ENCODE peak calls at places on chromosomes 13 and 19, in ten cellular contexts. V is IMR-90, Z is testis, N is breast epithelium, J is tibial nerve, F is lower leg skin, Y is heart left ventricle, E is Peyer's patch, D is transverse colon, G is sigmoid colon. S is an unnamed sample.

GRCh38 chr19:33396701-33397535 is 23.4 kb downstream of the CEBPG start:
- DNase-seq in V (no peak), Z (no peak), N (peak; percentile 47), J (no peak), F (no peak), Y (no peak), E (peak; percentile 47), D (no peak), G (peak; percentile 64), S (no peak)

GRCh38 chr13:101018720-101019119 is 344.1 kb upstream of the TMTC4 start:
- DNase-seq in V (peak; percentile 71), Z (no peak), N (no peak), J (no peak), F (no peak), Y (no peak), E (no peak), D (no peak), G (no peak), S (no peak)

GRCh38 chr19:53034054-53034453 is 10.5 kb upstream of the ERVV-2 start:
- DNase-seq in V (no peak), Z (no peak), N (no peak), J (no peak), F (no peak), Y (no peak), E (no peak), D (no peak), G (no peak), S (no peak)

GRCh38 chr13:101711307-101712025 is 259.0 kb downstream of the ITGBL1 start:
- DNase-seq in V (no peak), Z (no peak), N (no peak), J (no peak), F (no peak), Y (no peak), E (no peak), D (no peak), G (no peak), S (no peak)

GRCh38 chr19:51501594-51502263 is at the start of gene SIGLEC12:
- DNase-seq in V (no peak), Z (peak; percentile 31), N (no peak), J (no peak), F (peak; percentile 23), Y (peak; percentile 24), E (no peak), D (peak; percentile 28), G (peak; percentile 67), S (no peak)

GRCh38 chr13:73464758-73465628 is 406.2 kb downstream of the KLF5 start:
- DNase-seq in V (no peak), Z (no peak), N (no peak), J (no peak), F (no peak), Y (no peak), E (no peak), D (peak; percentile 59), G (no peak), S (no peak)

GRCh38 chr13:110062077-110062776 is 244.7 kb downstream of the COL4A1 start:
- DNase-seq in V (peak; percentile 20), Z (no peak), N (no peak), J (no peak), F (no peak), Y (peak; percentile 38), E (no peak), D (no peak), G (no peak), S (no peak)

GRCh38 chr19:16605552-16605951 is 22.5 kb downstream of the MED26 start:
- DNase-seq in V (no peak), Z (no peak), N (no peak), J (no peak), F (no peak), Y (no peak), E (no peak), D (no peak), G (peak; percentile 78), S (no peak)

GRCh38 chr19:4556574-4557185 is 2.8 kb downstream of the SEMA6B start:
- DNase-seq in V (no peak), Z (peak; percentile 73), N (no peak), J (no peak), F (no peak), Y (no peak), E (no peak), D (peak; percentile 49), G (no peak), S (no peak)

GRCh38 chr13:110445183-110445582 is 116.3 kb downstream of the RAB20 start:
- DNase-seq in V (peak; percentile 77), Z (no peak), N (no peak), J (no peak), F (no peak), Y (no peak), E (no peak), D (no peak), G (no peak), S (no peak)

GRCh38 chr19:16244091-16244490 is 46.4 kb downstream of the AP1M1 start:
- DNase-seq in V (peak; percentile 80), Z (no peak), N (no peak), J (no peak), F (no peak), Y (no peak), E (no peak), D (no peak), G (no peak), S (no peak)

GRCh38 chr13:35727881-35728280 is 251.4 kb upstream of the MAB21L1 start:
- DNase-seq in V (no peak), Z (no peak), N (no peak), J (no peak), F (no peak), Y (no peak), E (no peak), D (no peak), G (no peak), S (no peak)

GRCh38 chr13:98970293-98970692 is 7.6 kb downstream of the DOCK9 start:
- DNase-seq in V (no peak), Z (no peak), N (no peak), J (no peak), F (no peak), Y (no peak), E (no peak), D (no peak), G (no peak), S (no peak)

DNA sequence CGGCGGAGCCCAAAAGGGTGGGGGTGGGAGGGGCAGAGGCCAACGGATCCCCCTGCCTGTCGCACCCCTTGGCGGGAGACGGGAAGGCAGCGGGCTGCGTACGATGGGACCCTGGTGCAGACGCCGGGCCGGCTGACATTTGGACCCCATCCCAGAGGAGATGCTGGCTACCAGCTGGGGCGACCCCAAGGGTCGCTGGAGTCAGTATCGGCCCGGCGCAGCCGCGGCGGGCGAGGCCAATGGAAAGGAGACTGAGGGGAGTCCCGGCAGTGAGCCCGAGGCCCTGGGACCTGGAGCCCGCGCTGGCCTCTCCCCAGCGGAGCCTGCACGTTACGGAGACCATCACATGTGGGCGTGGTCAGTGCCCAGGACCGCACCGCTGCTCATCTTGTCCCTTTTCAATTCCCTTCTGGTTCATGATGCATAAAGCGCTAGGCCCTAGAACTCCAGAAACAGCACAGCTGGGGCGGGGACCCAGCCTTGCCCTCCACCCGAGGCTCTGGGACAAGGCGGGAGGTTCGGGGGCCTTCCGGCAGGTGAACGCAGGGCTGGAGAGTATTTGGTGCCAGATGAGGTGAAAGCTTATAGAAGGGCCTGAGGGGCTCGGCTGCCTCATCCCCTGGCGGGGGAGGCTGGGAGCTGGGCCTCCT is 8.0 kb downstream of the C19orf25 start:
- DNase-seq in V (no peak), Z (no peak), N (no peak), J (no peak), F (no peak), Y (no peak), E (no peak), D (no peak), G (no peak), S (no peak)
- H3K4me3 ChIP-seq in V (no peak overlapping the region), Z (peak overlapping the region; percentile 39), N (peak overlapping the region; percentile 29), J (peak overlapping the region; percentile 50), F (no peak overlapping the region), Y (peak overlapping the region; percentile 66), E (peak overlapping the region; percentile 48), D (peak overlapping the region; percentile 23), G (peak overlapping the region; percentile 42), S (peak overlapping the region; percentile 34)

DNA sequence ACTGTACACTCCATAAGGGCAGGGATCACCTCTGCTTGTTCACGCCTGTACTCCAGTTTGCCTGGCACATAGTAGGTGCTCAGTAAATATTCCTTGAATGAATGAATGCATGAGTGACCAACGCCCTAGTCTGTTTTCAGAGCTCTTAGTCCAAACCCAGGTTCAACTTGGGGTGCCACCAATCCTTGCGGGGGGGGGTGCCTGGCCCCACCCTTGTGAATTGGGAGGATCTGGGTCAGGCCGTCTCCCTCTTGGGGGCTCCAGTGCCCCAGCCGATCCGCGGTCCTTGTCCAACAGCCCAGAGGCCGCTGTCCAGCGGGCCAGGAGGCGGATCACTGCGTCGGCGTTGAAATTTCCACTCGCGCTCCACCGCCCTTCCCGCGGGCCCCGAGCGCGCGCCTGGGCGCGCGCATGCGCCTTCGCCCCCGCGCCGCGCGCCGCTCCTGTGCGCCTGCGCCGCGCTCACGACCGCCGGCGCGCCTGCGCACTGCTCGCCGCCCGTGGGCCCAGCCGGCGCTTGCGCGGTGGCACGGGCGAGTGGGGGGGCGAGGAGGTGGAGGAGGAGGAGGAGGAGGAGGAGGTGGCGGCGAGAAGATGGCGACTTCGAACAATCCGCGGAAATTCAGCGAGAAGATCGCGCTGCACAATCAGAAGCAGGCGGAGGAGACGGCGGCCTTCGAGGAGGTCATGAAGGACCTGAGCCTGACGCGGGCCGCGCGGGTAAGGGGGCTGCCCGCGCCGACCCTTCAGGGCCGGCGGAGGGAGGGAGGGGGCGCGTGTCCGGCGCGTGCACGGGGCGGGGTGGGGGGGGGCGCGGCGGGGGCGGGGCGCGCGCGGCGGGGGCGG is at the start of gene CRTC1:
- DNase-seq in V (peak; percentile 79), Z (peak; percentile 82), N (peak; percentile 90), J (peak; percentile 73), F (peak; percentile 76), Y (peak; percentile 91), E (peak; percentile 93), D (peak; percentile 94), G (peak; percentile 94), S (peak; percentile 90)
- TF ChIP-seq POLR2A in V (peak; percentile 83), Z (peak; percentile 24), N (peak; percentile 15), J (peak; percentile 17), F (no peak), Y (peak; percentile 71), E (no peak), D (peak; percentile 60), G (peak; percentile 28), S (no peak)

GRCh38 chr19:13022859-13023636 is 27.8 kb downstream of the NFIX start:
- DNase-seq in V (peak; percentile 95), Z (peak; percentile 80), N (peak; percentile 91), J (peak; percentile 73), F (peak; percentile 91), Y (peak; percentile 90), E (peak; percentile 71), D (peak; percentile 76), G (peak; percentile 97), S (peak; percentile 68)
- H3K4me3 ChIP-seq in V (peak overlapping the region; percentile 55), Z (no peak overlapping the region), N (peak overlapping the region; percentile 41), J (peak overlapping the region; percentile 49), F (no peak overlapping the region), Y (peak overlapping the region; percentile 63), E (peak overlapping the region; percentile 22), D (peak overlapping the region; percentile 32), G (peak overlapping the region; percentile 47), S (peak overlapping the region; percentile 47)

DNA sequence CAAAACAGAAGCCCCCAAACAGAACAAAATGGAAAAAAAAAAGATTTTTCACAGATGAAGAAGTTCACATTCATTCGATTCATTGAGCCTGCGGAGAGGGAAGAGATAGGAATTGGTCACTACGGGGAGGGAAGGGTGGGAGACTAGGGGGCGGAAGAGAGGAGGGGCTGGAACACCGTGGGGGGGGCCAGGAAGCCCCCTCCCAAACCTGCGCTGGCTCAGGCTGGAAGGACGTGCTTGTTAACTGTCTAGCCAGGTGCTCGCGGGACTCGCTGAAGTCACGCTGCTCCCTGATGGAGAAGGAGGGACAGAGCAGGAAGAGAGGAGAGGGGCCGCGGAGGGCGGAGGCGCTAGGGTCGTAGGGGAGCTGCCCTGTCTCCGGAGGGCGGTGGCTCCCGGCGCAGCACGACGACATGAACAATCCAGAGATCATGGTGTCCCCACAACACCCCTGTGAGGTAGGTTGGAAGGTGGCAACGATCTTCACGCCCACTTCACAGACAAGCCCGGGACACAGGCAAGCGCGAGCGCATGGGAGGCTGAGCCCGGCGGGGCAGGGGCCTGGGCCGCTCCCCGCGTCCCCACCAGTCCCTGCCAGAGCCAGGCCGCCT is 10.5 kb downstream of the KHSRP start:
- DNase-seq in V (no peak), Z (no peak), N (no peak), J (no peak), F (no peak), Y (no peak), E (no peak), D (no peak), G (no peak), S (no peak)
- TF ChIP-seq POLR2A in V (no peak), Z (no peak), N (no peak), J (no peak), F (no peak), Y (no peak), E (no peak), D (no peak), G (no peak), S (no peak)